ENCODE peak calls at places on chromosomes 16 and 17, in ten cellular contexts. G is CD4-positive, alpha-beta memory T cell; D is A549; T is ovary; S is CD8-positive, alpha-beta memory T cell; P is breast epithelium; F is stomach; N is ascending aorta; I is tibial artery; O is spleen. Z is an unnamed sample. For H3K4me1, the result is how much of the 10 kb centered on the place peaks cover.

GRCh38 chr16:57150682-57151330 is 35.0 kb downstream of the PSME3IP1 start:
- DNase-seq in P (no peak), I (no peak), N (no peak), D (no peak), O (peak), T (no peak), F (peak), G (no peak), S (no peak), Z (no peak)

GRCh38 chr16:15636392-15636873 is 6.5 kb downstream of the MARF1 start:
- DNase-seq in O (no peak), G (peak), N (no peak), F (no peak), S (no peak), T (no peak), P (no peak), I (no peak), D (no peak), Z (peak)

GRCh38 chr16:8796469-8797363 is 723 bp downstream of the TMEM186 start:
- DNase-seq in G (no peak), I (no peak), N (no peak), S (no peak), T (no peak), D (no peak), O (no peak), P (no peak), F (no peak), Z (no peak)

GRCh38 chr16:27806388-27806787 is 256.4 kb downstream of the KATNIP start:
- DNase-seq in T (no peak), O (no peak), D (no peak), F (no peak), G (no peak), P (no peak), N (no peak), S (no peak), I (no peak), Z (no peak)

GRCh38 chr17:3911271-3912053 is 4.8 kb downstream of the P2RX1 start:
- DNase-seq in O (peak), F (no peak), G (peak), P (no peak), T (no peak), N (no peak), D (no peak), S (peak), I (no peak), Z (peak)

GRCh38 chr17:12421646-12422306 is 243.9 kb upstream of the MYOCD start:
- DNase-seq in T (peak), F (no peak), D (no peak), O (no peak), S (no peak), P (no peak), N (no peak), I (no peak), G (no peak), Z (no peak)

GRCh38 chr17:74780443-74781238 is 4.5 kb upstream of the NAT9 start:
- DNase-seq in F (no peak), O (no peak), I (no peak), P (no peak), G (no peak), T (no peak), D (peak), S (no peak), N (no peak), Z (no peak)

GRCh38 chr17:43832168-43832975 is 574 bp downstream of the MPP3 start:
- DNase-seq in I (peak), T (peak), F (peak), G (no peak), N (peak), P (no peak), D (peak), O (peak), S (no peak), Z (no peak)

GRCh38 chr16:53434436-53435065 is at the start of gene RBL2:
- DNase-seq in T (peak), D (peak), S (peak), O (peak), F (peak), P (peak), G (peak), I (peak), N (peak), Z (peak)

GRCh38 chr17:42704495-42705494 is 22.5 kb downstream of the CNTNAP1 start:
- DNase-seq in S (no peak), N (no peak), D (no peak), P (no peak), G (no peak), I (no peak), T (no peak), O (no peak), F (no peak), Z (no peak)

GRCh38 chr16:35386619-35387018 is 1927.2 kb downstream of the TP53TG3F start:
- DNase-seq in I (no peak), T (no peak), P (no peak), F (no peak), O (no peak), S (no peak), N (no peak), G (no peak), D (no peak), Z (no peak)

GRCh38 chr17:63611354-63611753 is 10.7 kb downstream of the TACO1 start:
- DNase-seq in I (no peak), T (no peak), P (no peak), D (no peak), S (no peak), G (peak), N (no peak), F (no peak), O (no peak), Z (no peak)

GRCh38 chr16:19375561-19376158 is 42.0 kb upstream of the TMC5 start:
- DNase-seq in I (no peak), S (no peak), T (peak), F (peak), G (peak), O (no peak), D (peak), N (no peak), P (no peak), Z (no peak)

GRCh38 chr16:50288920-50289319 is 22.6 kb downstream of the ADCY7 start:
- DNase-seq in I (no peak), S (no peak), F (no peak), O (no peak), N (no peak), G (no peak), D (no peak), T (no peak), P (no peak), Z (no peak)

GRCh38 chr16:28503470-28504259 is 3.0 kb downstream of the IL27 start:
- DNase-seq in I (no peak), D (no peak), G (no peak), N (no peak), P (no peak), O (no peak), S (no peak), T (no peak), F (no peak), Z (no peak)

GRCh38 chr17:17127730-17128291 is 78.3 kb downstream of the PLD6 start:
- DNase-seq in G (no peak), S (no peak), N (no peak), D (no peak), P (no peak), F (no peak), I (no peak), T (no peak), O (peak), Z (no peak)

GRCh38 chr16:17798721-17799120 is 328.0 kb upstream of the XYLT1 start:
- DNase-seq in I (no peak), D (no peak), T (no peak), O (no peak), F (no peak), N (no peak), G (no peak), P (no peak), S (no peak), Z (no peak)

GRCh38 chr16:14284930-14285541 is 213.9 kb downstream of the MRTFB start:
- DNase-seq in G (no peak), I (peak), N (no peak), D (peak), O (no peak), P (no peak), T (no peak), S (no peak), F (peak), Z (no peak)

GRCh38 chr17:59381716-59382570 is 50.5 kb downstream of the YPEL2 start:
- DNase-seq in G (no peak), N (peak), O (no peak), F (peak), D (no peak), T (no peak), P (peak), S (no peak), I (peak), Z (no peak)

GRCh38 chr16:27518226-27518625 is 31.5 kb downstream of the GTF3C1 start:
- DNase-seq in N (no peak), P (no peak), D (no peak), T (no peak), S (no peak), G (no peak), O (no peak), I (no peak), F (no peak), Z (no peak)

GRCh38 chr17:40340327-40340726 is 24.2 kb downstream of the GJD3 start:
- DNase-seq in T (no peak), I (no peak), P (no peak), G (no peak), D (no peak), O (no peak), N (no peak), F (no peak), S (no peak), Z (no peak)
- H3K4me1 ChIP-seq in T (under half), I (half or more), P (under half), G (half or more), D (half or more), O (half or more), N (under half), F (half or more), S (half or more), Z (under half)

DNA sequence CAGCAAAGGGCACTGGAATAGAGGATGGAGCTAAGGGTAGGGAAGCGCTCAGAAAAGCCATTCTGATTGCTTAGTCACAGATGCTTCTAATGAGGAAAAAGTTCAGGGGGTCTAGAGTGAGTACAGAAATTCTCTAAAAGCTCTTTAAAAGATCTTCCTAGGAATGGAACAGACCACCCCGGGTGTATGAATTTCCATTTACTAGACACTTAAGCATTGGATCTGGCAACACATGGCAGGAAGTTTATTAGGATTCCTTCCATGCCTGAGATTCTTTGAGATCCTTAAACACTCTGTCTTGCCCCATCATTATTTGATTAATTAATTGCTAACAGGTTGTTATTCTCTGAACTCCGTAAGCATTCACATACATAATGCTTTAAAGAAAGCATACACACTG is 8.5 kb downstream of the KRTAP9-7 start:
- DNase-seq in F (no peak), N (no peak), S (no peak), O (no peak), D (no peak), T (no peak), P (no peak), I (no peak), G (no peak), Z (no peak)
- H3K4me3 ChIP-seq in F (no peak), N (no peak), S (no peak), O (no peak), D (no peak), T (no peak), P (no peak), I (no peak), G (no peak), Z (no peak)

GRCh38 chr16:81918927-81919326 is 92.3 kb downstream of the SDR42E1 start:
- DNase-seq in O (no peak), G (no peak), S (no peak), P (no peak), F (no peak), N (no peak), T (no peak), I (no peak), D (no peak), Z (no peak)
- H3K4me1 ChIP-seq in O (under half), G (under half), S (under half), P (under half), F (under half), N (under half), T (under half), I (under half), D (under half), Z (under half)

DNA sequence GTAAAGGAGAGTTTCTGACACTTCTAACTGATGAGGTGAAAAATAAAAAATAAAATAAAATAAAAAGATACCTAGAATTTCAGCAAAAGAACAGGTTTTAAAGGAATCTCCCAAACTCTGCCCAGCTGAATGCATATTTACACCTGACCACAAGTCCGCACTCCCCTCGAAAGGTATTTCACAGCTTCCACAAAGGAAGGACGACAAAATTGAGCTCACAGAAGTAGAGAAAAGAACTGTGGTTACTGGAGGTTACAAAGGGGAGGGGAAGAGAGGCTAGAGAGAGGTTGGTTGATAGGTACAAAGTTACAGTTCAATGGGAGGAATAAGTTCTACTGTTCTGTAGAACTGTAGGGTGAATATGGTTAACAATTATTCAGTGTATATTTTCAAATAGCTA is 5.0 kb downstream of the LITAF start:
- DNase-seq in P (no peak), I (no peak), G (no peak), N (no peak), O (no peak), T (no peak), D (no peak), F (no peak), S (no peak), Z (no peak)
- H3K4me3 ChIP-seq in P (no peak), I (no peak), G (no peak), N (no peak), O (no peak), T (no peak), D (no peak), F (no peak), S (peak), Z (peak)

GRCh38 chr17:76141212-76142043 is at the start of gene FOXJ1:
- DNase-seq in S (peak), N (peak), I (peak), P (peak), D (peak), F (peak), T (peak), G (peak), O (peak), Z (peak)

GRCh38 chr17:76140661-76141211 is 309 bp downstream of the FOXJ1 start:
- DNase-seq in S (no peak), F (no peak), P (no peak), I (no peak), G (no peak), D (no peak), T (no peak), N (no peak), O (no peak), Z (no peak)

GRCh38 chr17:76138896-76139248 is 2.2 kb downstream of the FOXJ1 start:
- DNase-seq in F (no peak), G (no peak), N (no peak), T (no peak), O (no peak), P (no peak), S (no peak), D (no peak), I (no peak), Z (no peak)

GRCh38 chr17:76139261-76139752 is 1.7 kb downstream of the FOXJ1 start:
- DNase-seq in P (no peak), G (no peak), S (no peak), I (no peak), N (no peak), F (no peak), D (no peak), O (no peak), T (no peak), Z (no peak)

DNA sequence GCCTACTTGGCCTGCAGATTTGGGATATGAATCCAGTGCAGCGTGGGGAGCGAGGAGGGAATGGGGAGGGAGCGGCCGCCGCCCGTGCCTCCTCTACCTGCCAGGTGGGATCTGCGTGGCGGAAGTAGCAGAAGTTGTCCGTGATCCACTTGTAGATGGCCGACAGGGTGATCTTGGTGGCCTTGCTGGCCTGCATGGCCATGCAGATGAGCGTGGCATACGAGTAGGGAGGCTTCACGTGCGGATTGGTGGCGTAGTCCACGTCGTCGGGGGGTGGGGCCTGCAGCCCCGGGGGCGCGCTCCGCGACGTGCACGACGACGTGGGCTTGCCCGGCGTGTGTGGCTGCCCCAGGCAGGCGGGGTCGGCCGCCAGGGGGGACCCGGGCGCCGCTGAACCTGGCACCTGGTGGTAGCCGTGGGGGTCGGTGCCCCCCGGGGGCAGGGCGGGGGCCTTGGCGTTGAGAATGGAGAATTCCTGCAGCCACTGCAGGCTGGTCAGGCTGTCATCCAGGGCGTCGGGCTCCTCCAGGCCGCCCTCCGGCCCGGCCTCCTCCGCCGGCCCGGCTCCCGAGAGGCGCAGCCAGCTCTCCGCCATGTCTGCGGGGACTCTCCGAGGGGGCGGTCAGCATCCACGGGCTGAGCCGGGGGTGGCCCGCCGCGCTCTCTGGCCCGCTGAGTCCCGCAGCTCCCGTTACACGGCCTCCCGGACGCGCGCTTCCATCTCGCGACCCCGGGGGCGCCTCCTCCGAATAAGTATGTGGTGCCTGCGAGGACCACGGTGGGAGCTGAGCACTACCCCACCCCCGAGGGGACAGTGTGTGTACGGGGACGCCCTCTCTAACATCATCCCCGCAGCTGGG is 1.0 kb downstream of the FOXJ1 start:
- DNase-seq in P (no peak), O (peak), G (peak), N (no peak), S (no peak), F (no peak), D (no peak), T (no peak), I (no peak), Z (no peak)
- H3K4me1 ChIP-seq in P (under half), O (half or more), G (half or more), N (under half), S (half or more), F (half or more), D (under half), T (under half), I (under half), Z (under half)

DNA sequence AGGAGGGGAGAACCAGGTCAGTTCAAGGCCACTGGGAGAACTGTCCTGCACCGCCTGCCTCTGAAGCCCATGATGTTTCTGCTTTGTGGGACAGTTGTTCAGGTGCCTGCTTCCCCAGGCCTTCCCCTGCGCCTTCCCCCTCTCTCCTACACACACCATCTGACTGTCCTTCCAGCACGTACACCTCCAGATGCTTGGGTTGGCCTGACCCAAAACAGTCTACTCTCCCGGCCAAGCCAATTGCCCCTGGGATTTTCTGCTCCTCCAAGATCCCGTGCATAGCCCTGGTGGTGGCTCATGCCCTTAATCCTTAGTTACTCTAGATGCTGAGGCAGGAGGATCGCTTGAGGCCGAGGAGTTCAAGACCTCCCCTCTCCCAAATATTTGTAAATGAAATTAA is 684 bp upstream of the RSAD1 start:
- DNase-seq in P (no peak), N (no peak), D (no peak), T (no peak), S (no peak), O (no peak), F (no peak), I (no peak), G (no peak), Z (no peak)
- H3K4me3 ChIP-seq in P (peak), N (peak), D (peak), T (peak), S (peak), O (no peak), F (peak), I (peak), G (peak), Z (peak)

GRCh38 chr17:418421-418751 is 65.8 kb upstream of the RPH3AL start:
- DNase-seq in S (no peak), P (no peak), G (peak), F (no peak), T (no peak), I (no peak), N (peak), O (no peak), D (no peak), Z (peak)
- H3K4me1 ChIP-seq in S (half or more), P (under half), G (half or more), F (under half), T (under half), I (under half), N (under half), O (half or more), D (under half), Z (under half)

DNA sequence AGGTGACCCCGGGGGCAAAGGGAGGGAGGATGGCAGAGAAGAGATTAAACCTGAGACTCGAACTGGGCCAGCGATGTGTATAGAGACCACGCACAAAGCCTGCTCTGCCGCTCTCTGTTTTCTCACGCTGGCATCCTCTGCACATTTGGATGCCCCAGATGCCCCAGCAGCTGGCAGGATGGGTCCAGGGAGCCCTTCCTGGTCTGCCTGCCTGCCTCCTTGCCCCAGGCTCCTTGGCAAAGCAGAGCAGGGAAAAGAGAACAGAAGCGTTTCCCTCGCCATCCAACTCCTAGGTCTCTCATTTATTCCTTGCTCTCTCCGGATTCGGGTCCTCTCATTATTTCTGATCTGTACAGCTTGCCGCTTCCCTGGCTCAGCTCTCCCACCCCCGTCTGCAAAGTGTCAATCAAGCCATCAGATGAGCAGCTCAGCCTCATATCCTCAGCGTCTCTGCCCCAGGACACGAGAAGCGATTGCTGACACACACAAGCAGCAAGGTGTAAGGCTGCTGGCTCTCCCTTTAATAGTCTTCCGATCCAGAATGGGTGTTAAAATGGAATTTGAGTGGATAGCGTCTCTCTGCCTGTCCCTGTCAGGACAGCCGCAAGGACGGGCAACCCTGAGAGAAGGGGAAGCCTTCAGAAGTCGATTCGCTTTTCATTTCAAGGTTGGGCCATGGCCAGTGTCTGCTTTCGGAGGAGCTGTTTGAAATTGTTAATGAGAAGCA is 5.0 kb upstream of the PIPOX start:
- DNase-seq in O (peak), F (no peak), P (no peak), S (no peak), I (no peak), G (no peak), N (no peak), T (no peak), D (no peak), Z (no peak)
- H3K4me3 ChIP-seq in O (no peak), F (no peak), P (peak), S (no peak), I (no peak), G (no peak), N (no peak), T (no peak), D (no peak), Z (no peak)

GRCh38 chr17:8140058-8140412 is 12.2 kb downstream of the PER1 start:
- DNase-seq in S (no peak), P (no peak), N (no peak), D (no peak), T (no peak), G (no peak), O (peak), F (no peak), I (peak), Z (peak)
- H3K4me1 ChIP-seq in S (under half), P (under half), N (under half), D (under half), T (under half), G (under half), O (under half), F (under half), I (under half), Z (under half)